ENCODE peak calls at places on chromosomes 11 and 22, in five cellular contexts. F, R, I, T and J are unnamed samples.

GRCh38 chr22:42791721-42792452 is 65.2 kb downstream of the ARFGAP3 start:
- DNase-seq in F (no peak), R (no peak), I (peak), T (no peak), J (no peak)

GRCh38 chr11:83092488-83093384 is 21.0 kb upstream of the RAB30 start:
- DNase-seq in F (peak), R (no peak), I (peak), T (peak), J (peak)

GRCh38 chr22:29310863-29311339 is 4.5 kb downstream of the GAS2L1 start:
- DNase-seq in F (peak), R (peak), I (peak), T (peak), J (peak)

GRCh38 chr11:125433454-125434121 is 62.5 kb downstream of the FEZ1 start:
- DNase-seq in F (peak), R (peak), I (peak), T (peak), J (peak)

GRCh38 chr22:40182231-40182835 is 4.6 kb downstream of the TNRC6B start:
- DNase-seq in F (no peak), R (no peak), I (no peak), T (no peak), J (no peak)

GRCh38 chr11:31424652-31425051 is 55.0 kb downstream of the DNAJC24 start:
- DNase-seq in F (no peak), R (no peak), I (no peak), T (no peak), J (no peak)

GRCh38 chr11:114463999-114464398 is 24.7 kb downstream of the REXO2 start:
- DNase-seq in F (no peak), R (no peak), I (no peak), T (no peak), J (no peak)

GRCh38 chr22:44278234-44279058 is 34.3 kb downstream of the SHISAL1 start:
- DNase-seq in F (no peak), R (no peak), I (no peak), T (no peak), J (no peak)

GRCh38 chr22:43895986-43896645 is 4.3 kb upstream of the PNPLA5 start:
- DNase-seq in F (no peak), R (no peak), I (no peak), T (no peak), J (no peak)

GRCh38 chr11:120974466-120974865 is 49.4 kb upstream of the TBCEL start:
- DNase-seq in F (no peak), R (no peak), I (no peak), T (no peak), J (no peak)

GRCh38 chr11:10861799-10862198 is 3.9 kb upstream of the ZBED5 start:
- DNase-seq in F (no peak), R (no peak), I (no peak), T (no peak), J (no peak)

GRCh38 chr22:38638216-38638615 is 18.0 kb downstream of the FAM227A start:
- DNase-seq in F (peak), R (no peak), I (no peak), T (no peak), J (no peak)

GRCh38 chr11:62500066-62501035 is 46.3 kb downstream of the AHNAK start:
- DNase-seq in F (no peak), R (no peak), I (no peak), T (peak), J (no peak)

GRCh38 chr11:103494491-103494890 is 385.3 kb downstream of the DYNC2H1 start:
- DNase-seq in F (no peak), R (no peak), I (peak), T (no peak), J (no peak)

GRCh38 chr11:45089251-45089650 is 57.2 kb upstream of the PRDM11 start:
- DNase-seq in F (peak), R (no peak), I (peak), T (peak), J (no peak)

GRCh38 chr11:95435192-95435591 is 204.2 kb upstream of the SESN3 start:
- DNase-seq in F (no peak), R (no peak), I (no peak), T (no peak), J (no peak)

GRCh38 chr11:120324932-120325810 is at the start of gene TLCD5:
- DNase-seq in F (peak), R (peak), I (peak), T (peak), J (no peak)

GRCh38 chr22:28882545-28882877 is 861 bp upstream of the ZNRF3 start:
- DNase-seq in F (no peak), R (no peak), I (peak), T (no peak), J (no peak)

GRCh38 chr11:68012843-68013610 is 2.9 kb downstream of the ALDH3B1 start:
- DNase-seq in F (peak), R (no peak), I (peak), T (peak), J (no peak)
- TF ChIP-seq CTCF in F (no peak), R (no peak), I (no peak), T (no peak), J (no peak)

GRCh38 chr22:23219787-23220484 is 39.6 kb downstream of the BCR start:
- DNase-seq in F (peak), R (peak), I (peak), T (peak), J (no peak)
- H3K4me3 ChIP-seq in F (no peak), R (no peak), I (no peak), T (no peak), J (no peak)

GRCh38 chr11:77073328-77074001 is 6.7 kb downstream of the CAPN5 start:
- DNase-seq in F (peak), R (no peak), I (peak), T (peak), J (no peak)
- TF ChIP-seq CTCF in F (peak), R (no peak), I (peak), T (no peak), J (no peak)

DNA sequence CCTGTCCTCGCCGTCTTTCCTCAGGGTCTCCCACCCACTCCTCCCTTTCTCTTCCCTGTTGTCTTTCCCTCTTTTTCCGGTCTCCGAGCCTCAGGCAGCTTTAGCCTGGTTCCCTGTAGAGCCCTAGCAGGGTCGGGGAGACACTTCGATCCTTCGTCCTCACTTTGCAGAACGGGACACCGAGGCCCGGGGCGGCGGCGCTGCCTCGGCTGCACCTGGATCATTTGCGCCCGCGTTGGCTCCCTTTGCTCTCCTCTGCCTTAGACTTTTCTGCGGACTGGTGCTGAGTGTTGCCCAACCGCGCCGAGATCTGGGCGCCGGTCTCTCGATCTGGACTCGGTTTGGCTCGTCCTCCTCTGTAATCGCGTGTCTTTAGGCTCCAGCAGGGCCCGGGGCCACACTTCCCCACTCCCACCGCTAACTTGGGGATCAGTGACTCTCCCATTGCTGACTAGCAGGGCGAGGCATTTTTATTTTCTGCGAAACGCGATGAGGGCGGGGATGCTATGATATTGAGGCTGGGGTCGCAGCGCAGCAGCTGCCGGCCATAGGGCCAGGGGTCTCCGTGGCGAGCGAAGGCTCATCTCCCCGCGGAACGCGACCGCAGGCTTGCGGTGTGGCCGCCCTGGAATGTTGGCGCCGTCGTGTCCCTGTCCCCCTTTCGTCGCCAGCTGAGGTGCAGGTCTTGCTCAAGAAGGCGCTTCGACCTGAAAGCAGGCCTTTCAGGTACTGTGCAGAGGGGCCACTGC is 1.6 kb upstream of the E2F8 start:
- DNase-seq in F (no peak), R (no peak), I (no peak), T (no peak), J (no peak)
- H3K4me3 ChIP-seq in F (peak), R (peak), I (peak), T (no peak), J (no peak)

GRCh38 chr22:19706661-19707151 is 7.6 kb upstream of the SEPTIN5 start:
- DNase-seq in F (no peak), R (no peak), I (no peak), T (no peak), J (no peak)

GRCh38 chr22:19704355-19705015 is 9.8 kb upstream of the SEPTIN5 start:
- DNase-seq in F (no peak), R (no peak), I (no peak), T (no peak), J (no peak)

GRCh38 chr22:19703869-19704268 is 10.4 kb upstream of the SEPTIN5 start:
- DNase-seq in F (no peak), R (no peak), I (no peak), T (no peak), J (no peak)

GRCh38 chr22:19707347-19708322 is 6.7 kb upstream of the SEPTIN5 start:
- DNase-seq in F (no peak), R (no peak), I (no peak), T (no peak), J (no peak)

GRCh38 chr22:19705181-19705934 is 8.9 kb upstream of the SEPTIN5 start:
- DNase-seq in F (no peak), R (no peak), I (no peak), T (no peak), J (no peak)
- TF ChIP-seq CTCF in F (no peak), R (no peak), I (peak), T (no peak), J (no peak)